ENCODE peak calls at places on chromosomes 5 and 9, in four cellular contexts. B, N, D and W are unnamed samples. For H3K27me3, the result is how much of the 10 kb centered on the place peaks cover.

GRCh38 chr5:83471405-83472212 is at the start of gene VCAN:
- DNase-seq in N (peak), B (peak), D (peak), W (peak)

GRCh38 chr9:33187519-33188218 is 20.5 kb upstream of the B4GALT1 start:
- DNase-seq in N (peak), D (peak), B (peak), W (no peak)

GRCh38 chr5:151577566-151577965 is 13.6 kb downstream of the FAT2 start:
- DNase-seq in B (peak), D (no peak), N (no peak), W (no peak)

GRCh38 chr9:128702445-128702948 is at the start of gene PKN3:
- DNase-seq in B (peak), D (peak), N (peak), W (peak)

GRCh38 chr5:163350083-163350482 is 87.3 kb upstream of the CCNG1 start:
- DNase-seq in B (no peak), N (no peak), D (no peak), W (no peak)

GRCh38 chr9:136385015-136385414 is 11.5 kb upstream of the CARD9 start:
- DNase-seq in B (no peak), D (no peak), N (no peak), W (no peak)

GRCh38 chr5:17088051-17088450 is 129.4 kb upstream of the BASP1 start:
- DNase-seq in B (no peak), N (no peak), D (no peak), W (no peak)

GRCh38 chr9:2621678-2622360 is at the start of gene VLDLR:
- DNase-seq in N (no peak), B (peak), D (peak), W (peak)

GRCh38 chr5:17190799-17191391 is 26.5 kb upstream of the BASP1 start:
- DNase-seq in B (no peak), N (no peak), D (no peak), W (no peak)

GRCh38 chr5:94577466-94578245 is 40.7 kb downstream of the KIAA0825 start:
- DNase-seq in D (no peak), N (no peak), B (no peak), W (peak)

GRCh38 chr5:169411016-169411788 is 110.3 kb upstream of the SLIT3 start:
- DNase-seq in N (no peak), D (no peak), B (no peak), W (no peak)

GRCh38 chr5:8254674-8255073 is 385.7 kb downstream of the MTRR start:
- DNase-seq in N (no peak), D (no peak), B (no peak), W (no peak)

GRCh38 chr9:121498487-121499176 is 1.0 kb downstream of the GGTA1 start:
- DNase-seq in B (peak), N (no peak), D (peak), W (peak)

GRCh38 chr5:24703934-24704333 is 59.2 kb upstream of the CDH10 start:
- DNase-seq in D (no peak), B (no peak), N (peak), W (no peak)

GRCh38 chr9:27888661-27889295 is 315.5 kb upstream of the C9orf72 start:
- DNase-seq in D (no peak), N (no peak), B (peak), W (peak)

GRCh38 chr9:137878957-137879555 is 1.5 kb downstream of the CACNA1B start:
- DNase-seq in B (no peak), D (no peak), N (no peak), W (no peak)

GRCh38 chr5:139183502-139183901 is 14.7 kb downstream of the SIL1 start:
- DNase-seq in D (no peak), B (no peak), N (no peak), W (no peak)

GRCh38 chr5:69238760-69239251 is 4.1 kb downstream of the CDK7 start:
- DNase-seq in B (no peak), N (no peak), D (no peak), W (no peak)

GRCh38 chr5:62722360-62722759 is 143.7 kb downstream of the LRRC70 start:
- DNase-seq in B (no peak), N (no peak), D (no peak), W (no peak)

GRCh38 chr9:34437006-34437925 is 21.1 kb downstream of the FAM219A start:
- DNase-seq in D (peak), N (peak), B (peak), W (peak)

GRCh38 chr5:67214713-67215591 is 18.4 kb upstream of the CD180 start:
- DNase-seq in D (no peak), B (peak), N (no peak), W (no peak)

DNA sequence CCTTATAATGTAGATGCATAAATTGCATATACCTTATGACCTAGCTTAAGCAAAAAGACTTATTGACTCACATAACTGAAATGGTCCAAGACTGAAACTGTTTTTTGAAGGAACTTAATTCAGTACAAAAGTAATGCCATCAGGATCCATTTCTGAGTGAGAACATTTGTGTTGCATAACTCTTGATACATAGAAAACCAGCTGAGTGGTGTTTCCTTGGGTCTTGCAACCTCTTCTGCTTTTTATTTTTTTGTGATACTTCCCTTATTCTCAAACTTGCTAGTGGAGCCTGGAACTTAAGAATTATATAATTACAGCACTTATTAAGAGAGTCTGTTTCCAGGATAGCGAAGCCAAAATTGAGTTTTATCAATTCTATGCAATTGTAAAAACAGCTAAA is 272.0 kb downstream of the MAN2A1 start:
- DNase-seq in N (no peak), D (no peak), B (no peak), W (no peak)
- TF ChIP-seq CTCF in N (no peak), D (no peak), B (no peak), W (no peak)

DNA sequence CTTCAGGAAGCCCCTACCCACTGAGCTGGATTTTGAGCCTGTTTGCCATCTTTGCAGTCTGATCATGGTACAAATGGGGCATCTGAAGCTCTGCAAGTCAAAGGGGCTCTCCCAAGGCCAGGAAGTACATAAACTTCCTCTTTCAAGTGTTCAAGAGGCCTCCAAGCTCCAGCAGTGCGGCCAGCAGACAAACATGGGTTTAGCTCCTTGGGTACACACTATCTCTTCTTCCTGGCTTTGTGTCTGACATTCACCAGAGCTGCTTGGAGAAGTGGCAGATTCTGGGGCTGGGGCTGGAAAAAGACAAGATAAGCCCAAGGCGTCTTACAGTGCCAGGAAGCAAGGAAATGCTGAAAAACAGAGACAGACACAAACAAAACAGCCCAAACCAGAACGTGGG is 34.1 kb downstream of the LAMC3 start:
- DNase-seq in B (no peak), D (no peak), N (no peak), W (no peak)
- H3K4me3 ChIP-seq in B (no peak), D (no peak), N (no peak), W (no peak)

DNA sequence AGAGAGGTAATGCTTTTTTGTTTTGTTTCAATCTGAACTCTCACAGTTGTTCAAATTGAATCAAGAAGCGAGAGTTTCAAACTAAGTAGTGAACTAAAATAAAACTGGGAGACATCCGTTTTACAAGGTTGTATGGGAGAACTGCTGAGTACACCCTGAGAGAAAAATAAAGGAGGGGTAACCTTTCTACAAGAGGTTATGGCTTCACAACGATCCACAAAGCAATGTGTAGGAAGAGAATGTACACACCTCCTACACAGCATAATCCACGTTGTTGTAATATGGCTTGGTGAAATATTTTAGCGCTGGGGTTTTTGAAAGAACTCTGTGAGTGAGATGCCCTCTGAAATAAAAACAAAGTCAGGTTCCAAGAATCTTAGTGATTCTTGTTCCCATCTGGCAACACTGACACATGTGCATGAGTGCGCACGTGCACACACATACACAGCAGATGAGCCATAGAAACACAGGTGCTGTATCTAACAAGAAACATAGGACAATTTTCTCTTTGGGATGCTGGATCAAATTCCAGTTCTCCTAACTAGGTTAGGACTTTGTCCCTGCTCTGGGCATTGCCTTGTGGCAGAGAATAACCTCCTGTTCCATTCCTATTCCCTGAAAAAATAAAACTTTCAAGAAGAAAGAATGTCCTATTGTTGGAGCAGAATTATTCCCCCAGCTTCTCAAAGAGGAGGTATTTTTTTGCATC is 94.4 kb upstream of the EFNA5 start:
- DNase-seq in D (no peak), B (no peak), N (no peak), W (no peak)
- H3K27me3 ChIP-seq in D (under half), B (under half), N (half or more), W (under half)

DNA sequence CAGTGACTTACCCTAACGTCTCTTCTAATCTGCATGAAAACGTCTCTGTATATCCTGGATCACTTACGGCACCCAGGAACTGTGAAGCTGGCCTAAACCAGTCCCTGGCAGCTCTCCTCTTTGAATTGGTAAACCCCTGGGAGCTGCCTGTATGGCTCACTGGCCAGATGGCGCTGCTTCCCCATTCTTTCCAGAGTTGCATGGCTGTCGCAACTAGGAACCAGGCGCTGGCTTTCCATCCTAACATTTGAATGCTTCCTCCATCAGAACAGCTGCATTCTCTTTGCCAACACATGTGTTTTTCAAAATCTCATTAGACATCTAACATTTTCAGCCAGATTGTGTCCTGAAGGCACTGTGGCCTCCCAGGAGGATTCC is 8.0 kb upstream of the PCA3 start:
- DNase-seq in D (no peak), N (peak), B (peak), W (no peak)
- TF ChIP-seq CTCF in D (no peak), N (no peak), B (no peak), W (peak)

DNA sequence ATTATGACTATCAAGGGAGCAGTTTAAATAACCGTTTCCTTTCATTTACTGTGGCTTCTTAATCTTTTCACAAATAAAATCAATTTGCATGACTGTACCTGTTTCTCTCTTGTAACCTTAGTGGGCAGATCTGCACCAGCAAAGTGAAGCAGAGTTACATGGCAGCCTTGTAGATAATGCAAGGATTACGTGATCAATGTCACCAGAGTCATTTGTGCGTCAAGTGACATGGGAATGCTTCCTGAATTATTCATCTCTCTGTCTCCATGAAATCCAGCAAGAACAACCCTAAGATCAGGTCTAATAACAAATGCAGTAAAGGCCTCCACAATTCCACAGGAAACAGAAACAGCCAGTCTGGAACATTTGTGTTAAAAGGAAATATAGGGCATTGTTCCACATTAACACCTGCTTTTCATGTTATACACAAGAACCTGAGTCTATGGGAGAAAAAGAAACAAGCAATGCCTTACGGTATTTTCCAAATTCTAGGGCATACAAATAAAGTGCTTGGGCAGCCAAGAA is 7.8 kb downstream of the GZMA start:
- DNase-seq in B (no peak), D (no peak), N (no peak), W (no peak)
- H3K4me3 ChIP-seq in B (no peak), D (no peak), N (no peak), W (no peak)

GRCh38 chr5:176626876-176627236 is 3.5 kb downstream of the SNCB start:
- DNase-seq in D (no peak), N (no peak), B (no peak), W (no peak)

GRCh38 chr5:176628406-176629228 is 1.7 kb downstream of the SNCB start:
- DNase-seq in D (no peak), N (no peak), B (no peak), W (no peak)

GRCh38 chr5:176629317-176629852 is 949 bp downstream of the SNCB start:
- DNase-seq in B (no peak), D (no peak), N (no peak), W (no peak)

GRCh38 chr5:176625966-176626875 is 4.1 kb downstream of the SNCB start:
- DNase-seq in N (no peak), B (peak), D (no peak), W (no peak)

GRCh38 chr5:176627582-176627981 is 2.8 kb downstream of the SNCB start:
- DNase-seq in N (no peak), B (no peak), D (no peak), W (no peak)
- H3K27me3 ChIP-seq in N (under half), B (half or more), D (half or more), W (under half)

GRCh38 chr5:10602031-10602806 is 38.3 kb downstream of the ANKRD33B start:
- DNase-seq in N (no peak), D (no peak), B (no peak), W (no peak)

GRCh38 chr5:10599828-10600227 is 36.0 kb downstream of the ANKRD33B start:
- DNase-seq in D (no peak), N (no peak), B (no peak), W (no peak)

GRCh38 chr5:10599113-10599512 is 35.2 kb downstream of the ANKRD33B start:
- DNase-seq in B (no peak), D (no peak), N (no peak), W (no peak)

GRCh38 chr5:10600629-10601245 is 36.9 kb downstream of the ANKRD33B start:
- DNase-seq in D (no peak), N (no peak), B (no peak), W (peak)

GRCh38 chr5:10601246-10602030 is 37.6 kb downstream of the ANKRD33B start:
- DNase-seq in D (peak), N (peak), B (peak), W (peak)
- TF ChIP-seq CTCF in D (no peak), N (no peak), B (no peak), W (no peak)

GRCh38 chr5:170632266-170632984 is 128.6 kb downstream of the KCNIP1 start:
- DNase-seq in N (no peak), D (no peak), B (no peak), W (no peak)
- H3K4me3 ChIP-seq in N (no peak), D (peak), B (no peak), W (no peak)